ENCODE peak calls at places on chromosomes 11 and 22, in seven cellular contexts. Y is mesendoderm, S is IMR-90, N is mesenchymal stem cell, P is neuronal stem cell, C is H9, Q is H1. L is an unnamed sample.

GRCh38 chr11:69388661-69389060 is 92.8 kb upstream of the LINC01488 start:
- DNase-seq in Q (no peak), N (no peak), P (no peak), C (no peak), Y (no peak), S (no peak), L (peak; percentile 10)

GRCh38 chr11:99505319-99505718 is 484.6 kb downstream of the CNTN5 start:
- DNase-seq in C (no peak), N (peak; percentile 48), Q (no peak), P (no peak), Y (no peak), S (peak; percentile 86), L (no peak)

GRCh38 chr11:80034801-80035200 is 594.0 kb upstream of the TENM4 start:
- DNase-seq in N (no peak), S (no peak), C (no peak), Y (no peak), Q (no peak), P (no peak), L (no peak)

GRCh38 chr22:50696251-50696798 is 23.7 kb downstream of the SHANK3 start:
- DNase-seq in S (no peak), C (no peak), Q (no peak), N (no peak), P (no peak), Y (no peak), L (no peak)

GRCh38 chr11:103959279-103959930 is 77.0 kb upstream of the DDI1 start:
- DNase-seq in Y (peak; percentile 45), P (no peak), N (peak; percentile 42), S (peak; percentile 79), C (no peak), Q (no peak), L (peak; percentile 9)

GRCh38 chr22:25485626-25486545 is 78.6 kb upstream of the GRK3 start:
- DNase-seq in S (peak; percentile 43), Q (no peak), C (no peak), P (no peak), Y (no peak), N (no peak), L (no peak)

GRCh38 chr11:121716060-121716459 is 263.3 kb upstream of the SORL1-AS1 start:
- DNase-seq in S (peak; percentile 85), C (no peak), Q (no peak), P (no peak), N (no peak), Y (peak; percentile 14), L (no peak)

GRCh38 chr11:107576497-107577086 is 11.1 kb upstream of the ALKBH8 start:
- DNase-seq in N (peak; percentile 46), S (peak; percentile 47), P (peak; percentile 30), Y (no peak), C (no peak), Q (no peak), L (peak; percentile 37)

GRCh38 chr11:67273260-67273990 is 7.2 kb downstream of the GRK2 start:
- DNase-seq in N (no peak), P (no peak), Y (no peak), C (no peak), S (no peak), Q (no peak), L (no peak)

GRCh38 chr22:29073618-29074275 is 912 bp downstream of the KREMEN1 start:
- DNase-seq in N (peak; percentile 50), C (peak; percentile 70), S (no peak), P (no peak), Y (peak; percentile 68), Q (no peak), L (peak; percentile 60)

GRCh38 chr22:47232753-47233152 is 470.3 kb downstream of the TBC1D22A start:
- DNase-seq in P (no peak), C (no peak), Q (no peak), N (no peak), Y (no peak), S (no peak), L (no peak)

GRCh38 chr11:57552479-57552878 is 15.0 kb downstream of the UBE2L6 start:
- DNase-seq in C (no peak), P (no peak), Y (peak; percentile 44), Q (no peak), N (no peak), S (no peak), L (peak; percentile 89)

GRCh38 chr22:30247974-30248373 is 1.4 kb upstream of the LIF start:
- DNase-seq in Y (no peak), S (no peak), Q (no peak), P (no peak), N (no peak), C (no peak), L (no peak)

GRCh38 chr22:36893262-36893661 is 20.2 kb upstream of the CSF2RB start:
- DNase-seq in Y (no peak), C (no peak), N (no peak), S (no peak), P (no peak), Q (no peak), L (peak; percentile 89)

GRCh38 chr22:37626144-37626543 is 13.3 kb upstream of the SH3BP1 start:
- DNase-seq in P (no peak), N (no peak), S (peak; percentile 43), C (no peak), Y (no peak), Q (no peak), L (peak; percentile 29)

GRCh38 chr11:62724171-62724570 is 3.1 kb downstream of the HNRNPUL2 start:
- DNase-seq in N (no peak), P (no peak), Y (no peak), C (no peak), S (no peak), Q (no peak), L (no peak)

GRCh38 chr22:39144101-39144815 is 8.2 kb downstream of the CBX7 start:
- DNase-seq in C (peak; percentile 56), Q (no peak), S (peak; percentile 30), Y (peak; percentile 61), N (peak; percentile 85), P (no peak), L (peak; percentile 19)

GRCh38 chr11:77203901-77204755 is 76.1 kb downstream of the MYO7A start:
- DNase-seq in C (peak; percentile 28), Y (no peak), S (no peak), P (no peak), N (no peak), Q (no peak), L (no peak)

GRCh38 chr11:42631223-42631843 is 680.5 kb upstream of the API5 start:
- DNase-seq in Q (no peak), N (no peak), C (no peak), Y (peak; percentile 56), P (no peak), S (no peak), L (no peak)

GRCh38 chr22:25987948-25988347 is 181.3 kb upstream of the SEZ6L start:
- DNase-seq in N (no peak), P (no peak), S (no peak), Y (peak; percentile 44), Q (no peak), C (no peak), L (no peak)

GRCh38 chr11:35010656-35011055 is 94.2 kb downstream of the PDHX start:
- DNase-seq in N (no peak), S (no peak), C (no peak), Q (no peak), Y (peak; percentile 36), P (no peak), L (no peak)
- H3K18ac ChIP-seq in N (no peak overlapping the region), S (peak overlapping the region; percentile 50), C (no peak overlapping the region), Q (no peak overlapping the region), Y (no peak overlapping the region), P (no peak overlapping the region), L (no peak overlapping the region)

GRCh38 chr11:46090375-46090774 is 30.9 kb downstream of the PHF21A start:
- DNase-seq in Y (no peak), S (no peak), N (no peak), P (no peak), Q (no peak), C (no peak), L (no peak)
- H3K18ac ChIP-seq in Y (no peak overlapping the region), S (no peak overlapping the region), N (no peak overlapping the region), P (no peak overlapping the region), Q (no peak overlapping the region), C (no peak overlapping the region), L (no peak overlapping the region)

GRCh38 chr11:19713221-19714092 is 820 bp downstream of the NAV2 start:
- DNase-seq in Y (peak; percentile 45), S (no peak), Q (no peak), P (no peak), C (peak; percentile 33), N (peak; percentile 13), L (peak; percentile 11)

GRCh38 chr11:19714093-19714386 is 1.4 kb downstream of the NAV2 start:
- DNase-seq in C (no peak), S (peak; percentile 19), Y (no peak), N (no peak), P (no peak), Q (no peak), L (no peak)

GRCh38 chr11:19712281-19713220 is at the start of gene NAV2:
- DNase-seq in N (peak; percentile 91), P (peak; percentile 93), S (peak; percentile 91), C (peak; percentile 94), Q (peak; percentile 80), Y (peak; percentile 96), L (peak; percentile 95)

GRCh38 chr11:19715373-19715772 is 2.7 kb downstream of the NAV2 start:
- DNase-seq in Q (no peak), N (peak; percentile 90), S (peak; percentile 98), Y (no peak), C (no peak), P (no peak), L (peak; percentile 49)

DNA sequence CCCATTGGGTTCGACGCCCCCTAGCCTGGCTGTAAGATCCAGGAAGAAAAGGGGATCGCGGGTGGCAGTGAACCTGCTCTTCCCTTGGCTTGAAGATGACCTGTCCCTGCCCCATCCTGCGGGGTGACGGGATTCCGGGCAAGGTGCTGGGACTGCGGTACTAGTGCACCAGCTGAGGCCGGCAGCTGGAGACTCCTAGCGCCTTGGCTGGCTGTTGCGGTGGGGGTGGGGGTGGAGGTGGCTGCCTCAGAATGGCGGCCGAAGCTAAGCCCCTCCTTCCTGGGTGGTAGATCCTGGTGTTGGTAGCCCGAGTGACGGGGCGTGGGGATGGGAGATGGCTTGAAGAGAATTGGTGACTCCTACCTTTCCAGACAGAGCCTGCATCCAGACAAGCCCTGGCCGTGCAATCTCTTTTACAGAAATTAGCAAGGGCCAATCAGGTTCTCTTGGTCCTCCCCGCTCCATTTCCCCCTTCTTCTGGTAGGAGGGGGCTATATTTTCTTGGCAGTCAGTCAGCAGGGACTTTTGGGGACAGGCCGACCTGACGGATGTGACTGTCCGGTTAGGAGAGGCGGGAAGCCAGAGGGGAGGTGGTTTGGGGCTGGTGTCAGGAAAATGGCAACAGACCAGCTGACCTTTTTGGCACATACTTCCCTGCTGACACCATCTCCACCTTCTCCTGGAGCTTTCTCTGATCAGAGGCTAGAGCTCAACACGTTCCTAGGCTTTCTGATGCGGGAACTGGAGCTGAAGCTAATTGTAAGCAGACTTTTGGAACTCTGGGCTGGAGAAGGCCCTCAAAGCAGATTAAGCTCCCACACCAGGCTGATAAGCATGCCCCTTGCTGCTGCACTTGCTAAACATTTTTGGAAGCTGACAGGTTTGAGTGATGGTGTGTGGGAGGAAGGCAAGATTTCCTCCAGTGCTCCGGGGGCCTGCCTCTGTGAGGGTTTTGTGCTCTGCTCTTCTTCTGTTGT is 2.0 kb downstream of the NAV2 start:
- DNase-seq in Y (peak; percentile 50), Q (no peak), S (peak; percentile 85), N (peak; percentile 21), P (no peak), C (peak; percentile 66), L (peak; percentile 61)
- H3K18ac ChIP-seq in Y (no peak overlapping the region), Q (peak overlapping the region; percentile 63), S (peak overlapping the region; percentile 63), N (peak overlapping the region; percentile 16), P (peak overlapping the region; percentile 27), C (no peak overlapping the region), L (no peak overlapping the region)

DNA sequence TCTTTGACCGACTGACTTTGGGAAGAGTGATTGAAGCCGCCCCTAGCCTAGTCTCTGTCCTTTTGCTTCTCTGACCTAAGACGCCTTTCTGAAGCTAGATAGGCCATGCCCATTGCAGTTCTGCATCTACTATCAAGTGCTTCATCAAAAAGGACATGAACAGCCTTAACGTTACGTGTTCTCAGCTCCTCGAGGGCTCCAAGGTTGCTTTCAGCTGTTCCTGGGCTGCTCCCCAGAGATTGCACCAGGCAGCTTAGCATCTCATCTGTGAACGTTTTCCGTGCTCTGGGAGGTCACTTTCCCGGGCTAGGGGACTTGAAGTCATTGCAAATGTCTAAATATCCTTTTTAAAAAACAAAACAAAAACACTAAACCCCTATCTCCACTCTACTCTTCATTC is 13.9 kb downstream of the MICAL2 start:
- DNase-seq in S (no peak), Q (no peak), N (no peak), Y (no peak), P (no peak), C (no peak), L (no peak)
- H3K18ac ChIP-seq in S (peak overlapping the region; percentile 30), Q (no peak overlapping the region), N (peak overlapping the region; percentile 84), Y (no peak overlapping the region), P (no peak overlapping the region), C (no peak overlapping the region), L (no peak overlapping the region)